ENCODE peak calls at places on chromosomes 2 and 18, in four cellular contexts. H, G, U and V are unnamed samples.

GRCh38 chr2:172095146-172095904 is 7.4 kb downstream of the DLX2 start:
- DNase-seq in H (no peak), G (no peak), U (no peak), V (peak)

GRCh38 chr2:62589691-62590356 is 83.8 kb upstream of the TMEM17 start:
- DNase-seq in H (peak), G (no peak), U (no peak), V (no peak)

GRCh38 chr2:9315280-9315847 is 108.0 kb downstream of the ITGB1BP1 start:
- DNase-seq in H (no peak), G (no peak), U (no peak), V (no peak)

GRCh38 chr2:136110528-136110927 is 7.4 kb downstream of the CXCR4 start:
- DNase-seq in H (no peak), G (no peak), U (no peak), V (no peak)

GRCh38 chr2:140596447-140596846 is 1534.4 kb downstream of the LRP1B start:
- DNase-seq in H (no peak), G (peak), U (no peak), V (no peak)

GRCh38 chr2:233247116-233247515 is 4.4 kb upstream of the ATG16L1 start:
- DNase-seq in H (peak), G (no peak), U (no peak), V (no peak)

GRCh38 chr18:75574197-75574596 is 146.7 kb upstream of the SMIM21 start:
- DNase-seq in H (no peak), G (no peak), U (no peak), V (no peak)

GRCh38 chr2:97664636-97664970 is 759 bp upstream of the ACTR1B start:
- DNase-seq in H (no peak), G (no peak), U (peak), V (no peak)

GRCh38 chr2:174076040-174076439 is 110.9 kb upstream of the SP3 start:
- DNase-seq in H (no peak), G (no peak), U (no peak), V (no peak)

GRCh38 chr2:20201671-20202070 is 23.3 kb downstream of the SDC1 start:
- DNase-seq in H (no peak), G (no peak), U (no peak), V (no peak)

GRCh38 chr2:31969178-31969577 is 41.6 kb downstream of the MEMO1 start:
- DNase-seq in H (no peak), G (no peak), U (no peak), V (no peak)

GRCh38 chr2:33421820-33422219 is 54.6 kb upstream of the RASGRP3 start:
- DNase-seq in H (no peak), G (no peak), U (no peak), V (no peak)

GRCh38 chr2:200156140-200156858 is 150.2 kb upstream of the SPATS2L start:
- DNase-seq in H (peak), G (no peak), U (peak), V (peak)

GRCh38 chr2:239803102-239803763 is 221.9 kb downstream of the NDUFA10 start:
- DNase-seq in H (no peak), G (no peak), U (no peak), V (no peak)

GRCh38 chr2:157349949-157350510 is 24.4 kb upstream of the ERMN start:
- DNase-seq in H (no peak), G (no peak), U (no peak), V (no peak)

GRCh38 chr2:225073198-225073597 is 30.9 kb upstream of the DOCK10 start:
- DNase-seq in H (no peak), G (no peak), U (no peak), V (no peak)

GRCh38 chr2:50872543-50872942 is 159.4 kb downstream of the NRXN1 start:
- DNase-seq in H (no peak), G (no peak), U (no peak), V (no peak)
- TF ChIP-seq CTCF in H (no peak), G (no peak), U (no peak), V (no peak)

GRCh38 chr2:26251893-26252292 is 7.2 kb downstream of the HADHB start:
- DNase-seq in H (no peak), G (no peak), U (no peak), V (no peak)
- TF ChIP-seq POLR2AphosphoS5 in H (no peak), G (no peak), U (no peak), V (no peak)

GRCh38 chr18:13216732-13217465 is 1.7 kb upstream of the LDLRAD4 start:
- DNase-seq in H (no peak), G (no peak), U (no peak), V (peak)
- TF ChIP-seq MYC in H (no peak), G (no peak), U (no peak), V (no peak)

DNA sequence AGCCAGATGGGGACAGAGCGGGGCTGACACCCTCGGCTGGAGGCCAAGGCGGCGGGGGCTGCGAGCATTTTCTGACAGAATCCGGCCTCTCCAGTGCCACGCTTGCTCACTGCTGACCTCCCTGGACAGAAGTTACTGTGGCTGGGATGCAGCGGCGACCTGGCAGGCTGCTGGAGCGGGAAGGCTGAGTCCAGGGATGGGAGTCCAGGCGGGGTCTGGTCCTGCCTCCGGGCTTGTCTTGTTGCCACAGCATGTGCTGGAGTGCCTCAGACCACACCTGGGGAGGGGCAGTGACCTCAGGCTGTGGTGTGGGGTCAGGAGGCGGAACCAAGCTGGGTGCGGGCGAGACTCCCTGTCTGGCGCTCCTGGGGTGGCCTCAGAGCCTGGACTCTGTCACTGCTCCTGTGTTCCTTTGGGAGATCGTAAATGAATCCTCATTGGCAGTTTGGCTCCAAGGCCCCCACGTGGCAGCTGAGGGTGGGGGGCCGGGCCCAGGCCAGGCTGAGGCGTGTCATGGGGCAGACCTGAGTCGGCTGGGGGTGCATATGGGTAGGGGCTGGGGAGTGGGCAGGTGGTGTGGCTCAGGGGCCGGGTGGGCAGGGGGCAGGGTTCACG is 5.5 kb downstream of the BOK start:
- DNase-seq in H (peak), G (no peak), U (no peak), V (no peak)
- TF ChIP-seq CTCF in H (peak), G (no peak), U (no peak), V (no peak)

GRCh38 chr18:34707670-34708069 is 2.4 kb upstream of the DTNA start:
- DNase-seq in H (no peak), G (no peak), U (no peak), V (peak)
- TF ChIP-seq POLR2AphosphoS5 in H (no peak), G (no peak), U (no peak), V (no peak)

DNA sequence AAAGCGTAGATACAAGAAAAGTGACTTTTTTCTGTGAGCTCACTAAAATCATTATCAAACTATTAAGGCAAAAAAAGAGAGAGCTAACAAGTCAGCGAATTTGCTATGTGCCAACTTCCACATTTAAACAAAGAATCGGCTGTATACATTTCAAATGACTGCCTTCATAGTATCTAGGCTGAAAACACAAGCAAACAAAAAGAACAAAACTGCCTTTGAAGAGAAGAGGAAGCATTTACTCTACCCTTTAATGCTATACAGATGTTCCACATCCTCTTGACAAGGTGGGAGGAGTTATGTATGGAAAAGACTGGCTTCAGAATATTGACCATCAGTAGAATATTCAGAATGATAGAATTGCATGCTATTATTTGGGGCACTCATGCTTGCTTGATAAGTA is 741.7 kb downstream of the PLCL1 start:
- DNase-seq in H (peak), G (no peak), U (no peak), V (no peak)
- TF ChIP-seq MYC in H (no peak), G (no peak), U (no peak), V (no peak)

DNA sequence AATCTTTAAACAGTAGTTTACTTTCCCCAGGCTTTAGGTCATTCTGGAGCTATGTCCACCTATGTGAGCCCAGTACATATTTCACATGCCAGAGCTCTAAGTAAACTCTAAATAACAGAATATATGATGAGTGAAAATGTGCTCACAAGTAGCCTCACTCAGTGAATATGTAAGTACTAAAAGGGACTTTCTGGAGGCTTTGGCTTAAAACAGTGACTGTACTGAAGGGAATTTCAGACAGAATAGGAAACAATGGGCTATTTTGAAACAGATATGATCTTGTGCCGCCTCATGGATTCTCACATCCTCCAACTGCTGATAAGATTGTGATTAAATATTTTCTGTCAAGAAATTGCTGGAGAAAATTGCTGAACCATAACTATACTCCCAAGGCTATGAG is 747.9 kb downstream of the SOCS6 start:
- DNase-seq in H (peak), G (no peak), U (no peak), V (peak)
- TF ChIP-seq CTCF in H (no peak), G (no peak), U (no peak), V (no peak)